ENCODE peak calls at places on chromosomes 16 and 17, in eight cellular contexts. L, H, I, J, D, S, N and K are unnamed samples. For H3K27me3, the result is how much of the 10 kb centered on the place peaks cover.

GRCh38 chr17:42883802-42884553 is 16.6 kb upstream of the G6PC1 start:
- DNase-seq in L (no peak), H (no peak), I (no peak), J (no peak), D (no peak), S (no peak), N (no peak), K (no peak)

GRCh38 chr16:12572316-12572985 is 231.2 kb downstream of the CPPED1 start:
- DNase-seq in L (no peak), H (no peak), I (no peak), J (no peak), D (no peak), S (no peak), N (no peak), K (no peak)

GRCh38 chr17:42387221-42387657 is 1.0 kb downstream of the STAT3 start:
- DNase-seq in L (no peak), H (no peak), I (no peak), J (no peak), D (no peak), S (no peak), N (no peak), K (peak)

GRCh38 chr17:32998111-32998892 is 6.7 kb downstream of the SPACA3 start:
- DNase-seq in L (peak), H (peak), I (peak), J (no peak), D (peak), S (peak), N (peak), K (peak)

GRCh38 chr17:69723316-69723715 is 308.8 kb downstream of the MAP2K6 start:
- DNase-seq in L (no peak), H (no peak), I (no peak), J (no peak), D (no peak), S (no peak), N (no peak), K (no peak)

GRCh38 chr17:57874434-57875108 is 24.7 kb upstream of the MRPS23 start:
- DNase-seq in L (no peak), H (no peak), I (peak), J (no peak), D (peak), S (no peak), N (peak), K (peak)

GRCh38 chr16:16127469-16128116 is 95.7 kb downstream of the ABCC6 start:
- DNase-seq in L (peak), H (peak), I (peak), J (no peak), D (peak), S (peak), N (peak), K (peak)

GRCh38 chr17:63774141-63774981 is at the start of gene DDX42:
- DNase-seq in L (no peak), H (peak), I (peak), J (peak), D (peak), S (no peak), N (peak), K (peak)

GRCh38 chr17:2794116-2794803 is 2.0 kb upstream of the RAP1GAP2 start:
- DNase-seq in L (no peak), H (no peak), I (no peak), J (no peak), D (no peak), S (no peak), N (no peak), K (no peak)

GRCh38 chr17:6456914-6457687 is 12.8 kb downstream of the PIMREG start:
- DNase-seq in L (no peak), H (peak), I (peak), J (no peak), D (peak), S (no peak), N (no peak), K (peak)

GRCh38 chr17:80836971-80837481 is 154.6 kb upstream of the CHMP6 start:
- DNase-seq in L (no peak), H (no peak), I (no peak), J (no peak), D (peak), S (no peak), N (no peak), K (no peak)

GRCh38 chr17:13978478-13978877 is 90.8 kb upstream of the COX10 start:
- DNase-seq in L (no peak), H (no peak), I (no peak), J (no peak), D (no peak), S (no peak), N (no peak), K (no peak)

GRCh38 chr16:31491778-31492418 is 9.0 kb downstream of the SLC5A2 start:
- DNase-seq in L (no peak), H (no peak), I (no peak), J (no peak), D (no peak), S (no peak), N (no peak), K (no peak)

GRCh38 chr16:68387301-68387700 is 61.0 kb downstream of the SMPD3 start:
- DNase-seq in L (no peak), H (peak), I (peak), J (no peak), D (no peak), S (no peak), N (no peak), K (no peak)

GRCh38 chr17:1872976-1873375 is 43.2 kb downstream of the RPA1 start:
- DNase-seq in L (no peak), H (no peak), I (no peak), J (no peak), D (no peak), S (no peak), N (no peak), K (no peak)

GRCh38 chr17:14268264-14268663 is 31.6 kb upstream of the CDRT15 start:
- DNase-seq in L (no peak), H (no peak), I (no peak), J (no peak), D (no peak), S (no peak), N (no peak), K (no peak)

GRCh38 chr16:82011199-82011641 is at the start of gene SDR42E1:
- DNase-seq in L (peak), H (peak), I (peak), J (peak), D (no peak), S (peak), N (no peak), K (peak)

GRCh38 chr17:50831430-50832064 is 3.8 kb upstream of the WFIKKN2 start:
- DNase-seq in L (no peak), H (peak), I (no peak), J (no peak), D (no peak), S (no peak), N (no peak), K (no peak)

GRCh38 chr17:70523407-70523806 is 354.1 kb downstream of the KCNJ2 start:
- DNase-seq in L (no peak), H (no peak), I (no peak), J (no peak), D (no peak), S (no peak), N (no peak), K (no peak)

GRCh38 chr17:69062860-69063621 is 2.3 kb upstream of the ABCA9 start:
- DNase-seq in L (no peak), H (no peak), I (no peak), J (no peak), D (no peak), S (no peak), N (no peak), K (no peak)

GRCh38 chr17:80475949-80476876 is at the start of gene NPTX1:
- DNase-seq in L (no peak), H (no peak), I (no peak), J (no peak), D (no peak), S (no peak), N (no peak), K (no peak)

GRCh38 chr16:716250-716607 is 1.3 kb downstream of the METRN start:
- DNase-seq in L (no peak), H (peak), I (no peak), J (no peak), D (no peak), S (no peak), N (no peak), K (peak)

GRCh38 chr17:58161566-58161965 is 5.2 kb upstream of the OR4D2 start:
- DNase-seq in L (no peak), H (no peak), I (no peak), J (no peak), D (no peak), S (no peak), N (no peak), K (no peak)

GRCh38 chr17:27408891-27409290 is 47.4 kb upstream of the KSR1 start:
- DNase-seq in L (no peak), H (peak), I (no peak), J (no peak), D (no peak), S (no peak), N (no peak), K (peak)

GRCh38 chr16:55613578-55614333 is 42.0 kb upstream of the SLC6A2 start:
- DNase-seq in L (no peak), H (no peak), I (no peak), J (no peak), D (no peak), S (no peak), N (no peak), K (no peak)

GRCh38 chr17:82416771-82417170 is 1.4 kb upstream of the HEXD start:
- DNase-seq in L (no peak), H (no peak), I (no peak), J (no peak), D (no peak), S (no peak), N (no peak), K (no peak)

GRCh38 chr16:67719778-67720144 is 645 bp upstream of the GFOD2 start:
- DNase-seq in L (peak), H (no peak), I (peak), J (no peak), D (no peak), S (peak), N (peak), K (peak)

GRCh38 chr17:45896803-45897693 is 2.7 kb downstream of the MAPT start:
- DNase-seq in L (no peak), H (no peak), I (no peak), J (no peak), D (no peak), S (no peak), N (no peak), K (no peak)

GRCh38 chr17:44464037-44464436 is 39.2 kb downstream of the GPATCH8 start:
- DNase-seq in L (peak), H (no peak), I (no peak), J (no peak), D (no peak), S (no peak), N (no peak), K (peak)

GRCh38 chr16:66254751-66255150 is 111.7 kb upstream of the CDH5 start:
- DNase-seq in L (no peak), H (no peak), I (no peak), J (no peak), D (no peak), S (no peak), N (no peak), K (peak)

GRCh38 chr17:47733414-47734288 is 615 bp downstream of the TBX21 start:
- DNase-seq in L (no peak), H (no peak), I (no peak), J (no peak), D (no peak), S (peak), N (no peak), K (no peak)

GRCh38 chr16:23334421-23334853 is 32.3 kb downstream of the SCNN1B start:
- DNase-seq in L (peak), H (no peak), I (no peak), J (no peak), D (no peak), S (no peak), N (no peak), K (no peak)

GRCh38 chr17:31573047-31573446 is 181.6 kb downstream of the RAB11FIP4 start:
- DNase-seq in L (no peak), H (no peak), I (no peak), J (no peak), D (no peak), S (no peak), N (no peak), K (no peak)

GRCh38 chr16:8967437-8967821 is 3.7 kb upstream of the USP7 start:
- DNase-seq in L (no peak), H (no peak), I (no peak), J (no peak), D (no peak), S (no peak), N (no peak), K (no peak)

GRCh38 chr17:76152580-76152979 is 11.5 kb upstream of the FOXJ1 start:
- DNase-seq in L (no peak), H (no peak), I (no peak), J (no peak), D (no peak), S (no peak), N (no peak), K (no peak)

DNA sequence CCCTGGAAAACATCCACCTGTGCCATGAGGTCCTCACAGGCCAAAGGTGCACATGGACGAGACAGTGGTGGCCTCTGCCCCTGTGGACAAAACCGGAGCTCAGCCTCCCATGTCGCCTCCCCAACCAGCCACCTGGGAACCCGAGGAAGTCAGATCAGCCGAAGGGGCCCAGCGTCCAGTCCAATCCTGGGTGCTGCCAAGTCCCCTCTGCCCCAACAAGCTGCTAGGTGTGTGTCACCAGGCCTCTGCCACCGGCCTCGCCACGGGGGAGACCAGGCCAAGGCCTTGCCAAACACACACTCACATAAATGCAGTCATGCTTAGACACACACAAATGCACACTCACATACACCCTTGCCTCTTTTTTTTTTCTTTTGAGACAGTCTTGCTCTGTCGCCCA is 167.8 kb downstream of the RBFOX3 start:
- DNase-seq in L (no peak), H (no peak), I (no peak), J (no peak), D (no peak), S (no peak), N (no peak), K (no peak)
- H3K27me3 ChIP-seq in L (half or more), H (under half), I (under half), J (under half), D (under half), S (under half), N (under half), K (under half)

DNA sequence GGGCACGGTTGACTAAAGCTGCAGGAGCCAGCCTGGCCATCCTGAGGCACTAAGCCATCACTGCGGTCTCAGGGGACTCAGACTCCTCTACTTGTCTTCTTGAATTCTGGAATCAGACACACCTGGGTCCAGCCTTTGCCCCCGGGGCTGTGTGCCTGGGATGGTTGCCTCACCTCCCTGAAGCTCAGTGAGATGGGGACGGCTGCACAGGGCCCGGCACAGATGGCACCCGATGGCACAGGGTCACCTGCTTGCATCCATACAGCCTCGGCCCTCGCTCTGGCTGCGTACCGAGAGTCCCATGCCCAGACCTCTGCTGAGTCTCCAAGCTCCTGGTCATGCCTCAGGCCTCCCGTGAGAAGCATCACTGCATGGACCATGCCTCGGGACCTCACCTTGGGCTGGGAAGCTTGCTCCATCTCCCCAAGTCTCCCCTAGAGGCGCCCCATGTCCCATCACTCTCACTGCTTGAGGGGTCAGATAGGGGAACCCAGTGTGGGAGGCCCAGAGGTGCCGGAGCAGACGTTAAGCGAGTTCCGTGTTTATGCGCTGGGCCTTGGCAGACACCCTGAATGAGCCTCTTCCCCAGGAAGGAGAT is 316.3 kb downstream of the SEC14L1 start:
- DNase-seq in L (no peak), H (no peak), I (no peak), J (no peak), D (no peak), S (peak), N (no peak), K (no peak)
- TF ChIP-seq CTCF in L (no peak), H (no peak), I (no peak), J (no peak), D (no peak), S (no peak), N (no peak), K (no peak)

DNA sequence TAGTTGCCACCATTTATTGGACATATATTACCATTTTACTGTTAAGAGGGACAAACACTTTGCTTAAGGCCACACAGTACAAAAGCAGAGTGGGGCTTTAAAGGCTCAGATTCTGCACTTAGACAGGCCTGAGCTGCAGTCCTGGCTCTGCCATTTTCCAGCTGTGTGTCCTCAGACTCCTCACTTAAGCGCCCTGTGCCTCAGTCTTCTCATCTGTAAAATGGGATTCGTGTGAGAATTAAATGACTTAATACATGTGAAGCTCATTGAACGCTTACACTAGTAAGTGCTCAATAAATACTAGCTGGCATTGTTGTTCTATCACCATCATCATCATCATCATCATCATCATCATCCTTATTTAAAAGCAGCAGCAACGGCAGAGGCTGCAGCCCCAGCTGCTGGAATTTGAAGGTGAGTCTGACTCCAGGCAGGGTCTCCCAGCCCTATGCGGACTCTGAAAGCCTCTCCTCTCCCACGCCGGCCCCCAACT is 445 bp upstream of the CACNG5 start:
- DNase-seq in L (no peak), H (no peak), I (no peak), J (no peak), D (no peak), S (no peak), N (no peak), K (no peak)
- H3K27me3 ChIP-seq in L (under half), H (under half), I (half or more), J (under half), D (under half), S (under half), N (under half), K (under half)

GRCh38 chr16:48271728-48272127 is 24.4 kb upstream of the ABCC11 start:
- DNase-seq in L (no peak), H (no peak), I (no peak), J (no peak), D (no peak), S (no peak), N (no peak), K (peak)

GRCh38 chr16:48272837-48273421 is 25.6 kb upstream of the ABCC11 start:
- DNase-seq in L (no peak), H (no peak), I (no peak), J (no peak), D (no peak), S (no peak), N (no peak), K (no peak)

GRCh38 chr16:48274476-48274875 is 27.1 kb upstream of the ABCC11 start:
- DNase-seq in L (no peak), H (no peak), I (no peak), J (no peak), D (no peak), S (no peak), N (no peak), K (no peak)

DNA sequence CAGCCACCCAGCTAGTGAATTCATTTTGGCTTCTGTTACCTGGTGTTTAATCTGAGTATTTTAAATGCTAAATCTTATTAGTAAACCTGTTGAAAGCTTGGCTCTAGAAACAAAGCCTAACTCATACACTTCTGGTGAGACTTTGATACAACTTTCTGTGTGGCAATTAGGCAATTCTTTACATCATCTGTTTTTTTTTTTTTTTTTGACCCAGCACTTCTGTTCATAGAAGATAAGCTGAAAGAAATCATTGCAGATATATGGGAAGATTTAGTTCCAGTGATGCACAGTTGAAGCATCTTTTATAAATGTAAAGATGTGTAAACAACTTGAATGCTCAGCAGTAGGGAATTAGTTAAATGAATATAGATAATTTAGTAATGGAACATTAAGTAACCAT is 21.7 kb upstream of the ABCC11 start:
- DNase-seq in L (no peak), H (no peak), I (no peak), J (no peak), D (no peak), S (no peak), N (no peak), K (no peak)
- TF ChIP-seq CTCF in L (no peak), H (no peak), I (no peak), J (no peak), D (no peak), S (no peak), N (no peak), K (no peak)

GRCh38 chr17:74349120-74349519 is 12.5 kb downstream of the BTBD17 start:
- DNase-seq in L (no peak), H (no peak), I (no peak), J (no peak), D (no peak), S (no peak), N (no peak), K (no peak)
- H3K27me3 ChIP-seq in L (half or more), H (under half), I (half or more), J (under half), D (under half), S (under half), N (under half), K (under half)

GRCh38 chr17:34306466-34306865 is 12.8 kb upstream of the CCL8 start:
- DNase-seq in L (no peak), H (no peak), I (no peak), J (no peak), D (no peak), S (no peak), N (peak), K (peak)
- TF ChIP-seq CTCF in L (no peak), H (peak), I (no peak), J (peak), D (peak), S (no peak), N (peak), K (peak)

GRCh38 chr16:77431131-77431670 is 3.6 kb downstream of the ADAMTS18 start:
- DNase-seq in L (no peak), H (no peak), I (no peak), J (no peak), D (no peak), S (no peak), N (no peak), K (no peak)

GRCh38 chr16:77434022-77434364 is 841 bp downstream of the ADAMTS18 start:
- DNase-seq in L (no peak), H (no peak), I (no peak), J (no peak), D (no peak), S (no peak), N (no peak), K (no peak)

GRCh38 chr16:77433146-77433545 is 1.7 kb downstream of the ADAMTS18 start:
- DNase-seq in L (no peak), H (no peak), I (no peak), J (no peak), D (no peak), S (no peak), N (no peak), K (no peak)

GRCh38 chr16:77430360-77430759 is 4.5 kb downstream of the ADAMTS18 start:
- DNase-seq in L (no peak), H (no peak), I (no peak), J (no peak), D (no peak), S (no peak), N (no peak), K (no peak)

DNA sequence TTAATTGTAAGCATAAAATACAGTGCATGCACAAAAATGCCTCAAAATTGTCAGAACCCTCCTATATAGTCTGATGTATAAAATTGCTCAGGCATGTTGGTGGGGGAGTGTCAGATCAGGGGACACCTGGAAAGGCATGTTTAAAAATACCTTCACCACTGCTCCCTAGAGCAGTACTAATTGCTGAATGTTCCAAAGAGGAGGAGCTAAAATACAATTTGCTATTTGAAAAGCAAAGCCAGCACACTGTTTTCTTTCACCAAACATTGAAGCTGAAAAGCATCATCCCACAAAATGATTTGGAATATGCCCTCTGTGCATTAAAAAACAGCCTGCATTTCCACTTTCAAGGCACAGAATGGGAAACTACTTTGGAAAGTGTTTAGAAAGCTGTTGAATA is 2.6 kb downstream of the ADAMTS18 start:
- DNase-seq in L (no peak), H (no peak), I (no peak), J (no peak), D (no peak), S (no peak), N (no peak), K (no peak)
- H3K27me3 ChIP-seq in L (under half), H (under half), I (half or more), J (under half), D (under half), S (under half), N (under half), K (under half)